ENCODE peak calls at places on chromosomes 4 and X, in four cellular contexts. D is HepG2, N is GM12878, H is K562. V is an unnamed sample.

GRCh38 chr4:88858752-88859151 is 161.1 kb upstream of the NAP1L5 start:
- DNase-seq in D (no peak), N (peak), H (no peak), V (no peak)

GRCh38 chrX:13024911-13025454 is 19.4 kb downstream of the FAM9C start:
- DNase-seq in D (no peak), N (no peak), H (no peak), V (no peak)

GRCh38 chr4:88341227-88342192 is 37.1 kb upstream of the HERC6 start:
- DNase-seq in D (peak), N (no peak), H (no peak), V (no peak)

GRCh38 chr4:155758500-155759371 is at the start of gene GUCY1B1:
- DNase-seq in D (no peak), N (peak), H (peak), V (peak)

GRCh38 chrX:93985621-93986020 is 311.6 kb downstream of the FAM133A start:
- DNase-seq in D (no peak), N (no peak), H (no peak), V (no peak)

GRCh38 chr4:128009428-128009827 is 44.2 kb downstream of the ABHD18 start:
- DNase-seq in D (no peak), N (no peak), H (no peak), V (no peak)

GRCh38 chr4:168769416-168769815 is 240.6 kb downstream of the CBR4 start:
- DNase-seq in D (no peak), N (no peak), H (no peak), V (no peak)

GRCh38 chr4:2469192-2469984 is 482 bp downstream of the RNF4 start:
- DNase-seq in D (no peak), N (no peak), H (peak), V (no peak)

GRCh38 chr4:31089815-31090214 is 369.6 kb downstream of the PCDH7 start:
- DNase-seq in D (no peak), N (no peak), H (no peak), V (no peak)

GRCh38 chr4:24923550-24923949 is 10.7 kb upstream of the CCDC149 start:
- DNase-seq in D (no peak), N (no peak), H (no peak), V (no peak)

GRCh38 chr4:153198739-153199138 is 5.5 kb upstream of the TRIM2 start:
- DNase-seq in D (no peak), N (no peak), H (no peak), V (no peak)

GRCh38 chr4:151564321-151564720 is 155.3 kb downstream of the FHIP1A start:
- DNase-seq in D (no peak), N (no peak), H (no peak), V (no peak)

GRCh38 chr4:154456240-154456639 is 35.4 kb downstream of the DCHS2 start:
- DNase-seq in D (no peak), N (no peak), H (peak), V (no peak)

GRCh38 chr4:6474053-6474568 is 1.7 kb upstream of the PPP2R2C start:
- DNase-seq in D (peak), N (no peak), H (peak), V (no peak)

GRCh38 chrX:154378799-154379568 is at the start of gene EMD:
- DNase-seq in D (peak), N (peak), H (peak), V (peak)

GRCh38 chrX:105876658-105877057 is 54.3 kb downstream of the NRK start:
- DNase-seq in D (peak), N (no peak), H (peak), V (no peak)

GRCh38 chr4:39259571-39260330 is 77.4 kb downstream of the WDR19 start:
- DNase-seq in D (no peak), N (no peak), H (no peak), V (no peak)

GRCh38 chrX:134632386-134632785 is 25.9 kb downstream of the PLAC1 start:
- DNase-seq in D (no peak), N (no peak), H (no peak), V (no peak)

GRCh38 chr4:137226900-137227299 is 305.4 kb downstream of the PCDH18 start:
- DNase-seq in D (no peak), N (no peak), H (no peak), V (no peak)

GRCh38 chrX:64151911-64152310 is 53.6 kb downstream of the AMER1 start:
- DNase-seq in D (no peak), N (no peak), H (no peak), V (no peak)

GRCh38 chrX:114774691-114775090 is 190.8 kb downstream of the HTR2C start:
- DNase-seq in D (no peak), N (no peak), H (no peak), V (no peak)

GRCh38 chr4:687048-687974 is 1.6 kb downstream of the SLC49A3 start:
- DNase-seq in D (peak), N (no peak), H (peak), V (no peak)

GRCh38 chr4:119170195-119170594 is 34.6 kb downstream of the MYOZ2 start:
- DNase-seq in D (no peak), N (no peak), H (no peak), V (no peak)

GRCh38 chr4:156606444-156607197 is 365.0 kb downstream of the PDGFC start:
- DNase-seq in D (no peak), N (no peak), H (no peak), V (no peak)

GRCh38 chr4:122739174-122739573 is 6.7 kb downstream of the BBS12 start:
- DNase-seq in D (no peak), N (no peak), H (no peak), V (no peak)

GRCh38 chrX:3010532-3010931 is 4.2 kb downstream of the ARSH start:
- DNase-seq in D (no peak), N (no peak), H (no peak), V (no peak)

GRCh38 chrX:134692990-134693389 is 34.7 kb upstream of the PLAC1 start:
- DNase-seq in D (no peak), N (no peak), H (no peak), V (no peak)

GRCh38 chr4:143300860-143301259 is 35.8 kb upstream of the GAB1 start:
- DNase-seq in D (no peak), N (no peak), H (no peak), V (no peak)

GRCh38 chr4:115529126-115529525 is 415.7 kb upstream of the NDST4 start:
- DNase-seq in D (no peak), N (no peak), H (no peak), V (no peak)

GRCh38 chr4:24734511-24734910 is 60.9 kb upstream of the SOD3 start:
- DNase-seq in D (no peak), N (no peak), H (no peak), V (no peak)

GRCh38 chr4:187141101-187141500 is 417.4 kb upstream of the FAT1 start:
- DNase-seq in D (no peak), N (no peak), H (no peak), V (no peak)

GRCh38 chr4:172734555-172734954 is 434.1 kb upstream of the GALNT7 start:
- DNase-seq in D (no peak), N (no peak), H (no peak), V (no peak)

GRCh38 chrX:41449615-41450014 is 2.5 kb downstream of the NYX start:
- DNase-seq in D (no peak), N (no peak), H (no peak), V (no peak)

GRCh38 chr4:169133932-169134331 is 123.9 kb upstream of the CBR4 start:
- DNase-seq in D (peak), N (no peak), H (no peak), V (no peak)

GRCh38 chrX:38513087-38513742 is 48.1 kb upstream of the TSPAN7 start:
- DNase-seq in D (peak), N (no peak), H (no peak), V (no peak)

GRCh38 chr4:106676173-106676921 is 307.8 kb upstream of the GIMD1 start:
- DNase-seq in D (no peak), N (no peak), H (no peak), V (no peak)

GRCh38 chrX:44997888-44998287 is 124.9 kb downstream of the KDM6A start:
- DNase-seq in D (no peak), N (peak), H (no peak), V (no peak)

GRCh38 chrX:24412637-24413363 is 52.3 kb upstream of the PDK3 start:
- DNase-seq in D (no peak), N (peak), H (no peak), V (no peak)

GRCh38 chrX:69314436-69315348 is 149.4 kb upstream of the PJA1 start:
- DNase-seq in D (no peak), N (no peak), H (no peak), V (peak)

DNA sequence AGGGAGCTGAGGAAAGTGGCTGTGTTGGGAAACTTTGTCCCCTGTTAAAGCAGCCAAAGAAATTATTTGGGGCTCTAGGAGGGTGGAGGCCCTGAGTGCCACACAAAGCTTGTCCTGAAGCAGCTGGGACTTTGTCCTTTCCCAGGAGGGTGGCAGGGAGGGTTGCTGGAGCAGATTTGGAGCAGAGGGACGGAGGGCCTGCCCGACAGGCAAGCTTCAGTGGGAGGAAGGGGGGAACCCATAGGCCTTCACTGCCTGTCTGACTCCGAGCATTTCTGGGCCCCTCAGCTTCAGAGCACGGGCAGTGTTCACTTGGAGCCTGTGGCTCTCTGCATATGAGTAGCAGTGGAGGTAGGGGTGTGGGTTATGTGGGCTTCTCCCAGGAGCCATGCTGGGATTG is 7.2 kb upstream of the CNGA2 start:
- DNase-seq in D (no peak), N (no peak), H (no peak), V (no peak)
- TF ChIP-seq BRCA1 in D (no peak), N (no peak), H (no peak), V (no peak)

GRCh38 chr4:105112274-105112673 is 34.4 kb upstream of the TET2 start:
- DNase-seq in D (no peak), N (no peak), H (no peak), V (no peak)

GRCh38 chr4:105102026-105102425 is 44.6 kb upstream of the TET2 start:
- DNase-seq in D (no peak), N (no peak), H (no peak), V (no peak)

GRCh38 chr4:105107105-105107856 is 39.4 kb upstream of the TET2 start:
- DNase-seq in D (no peak), N (no peak), H (no peak), V (no peak)

DNA sequence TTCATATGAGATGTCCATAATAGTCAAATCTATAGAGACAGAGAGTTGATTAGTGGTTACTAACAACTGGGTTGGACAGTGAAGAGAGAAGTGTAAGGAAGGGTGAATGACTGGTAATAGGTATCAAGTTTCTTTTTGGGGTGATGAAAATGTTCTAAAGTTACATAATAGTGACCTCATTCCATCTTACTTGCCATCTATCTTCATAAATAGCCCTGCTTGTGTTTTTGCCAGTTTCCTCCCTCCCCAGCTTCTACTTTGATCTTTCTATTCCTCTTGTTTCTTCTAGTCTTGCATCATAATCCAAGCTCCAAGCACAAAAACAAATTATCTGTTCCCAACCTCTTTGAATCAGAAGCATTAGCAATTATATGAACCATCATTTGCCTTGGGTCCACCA is 40.3 kb upstream of the TET2 start:
- DNase-seq in D (no peak), N (no peak), H (no peak), V (no peak)
- TF ChIP-seq BRCA1 in D (no peak), N (no peak), H (no peak), V (no peak)

GRCh38 chr4:44580231-44580630 is 71.2 kb downstream of the YIPF7 start:
- DNase-seq in D (no peak), N (no peak), H (no peak), V (no peak)

GRCh38 chr4:44578954-44579353 is 72.5 kb downstream of the YIPF7 start:
- DNase-seq in D (no peak), N (no peak), H (no peak), V (no peak)

DNA sequence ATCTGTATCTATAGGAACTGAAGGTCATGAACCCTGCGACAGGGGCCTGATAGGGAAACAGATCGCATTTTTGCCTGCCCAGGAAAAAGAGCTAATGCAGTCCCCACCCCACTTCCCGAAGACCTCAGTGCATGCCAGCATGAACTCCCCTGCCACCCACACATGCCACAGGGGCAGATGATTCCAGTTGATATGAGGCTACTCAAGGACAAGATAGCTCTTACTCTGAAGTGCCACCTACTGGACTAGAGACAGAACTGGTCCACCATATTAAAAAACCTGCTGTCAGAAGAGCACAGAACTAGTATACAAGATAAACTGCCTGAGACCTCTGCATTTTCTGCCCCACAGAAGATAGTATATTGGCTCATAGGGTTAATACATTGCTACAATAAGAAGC is 68.0 kb downstream of the YIPF7 start:
- DNase-seq in D (no peak), N (no peak), H (peak), V (no peak)
- TF ChIP-seq BRCA1 in D (no peak), N (no peak), H (no peak), V (no peak)

GRCh38 chrX:109952050-109952449 is 50.9 kb upstream of the TMEM164 start:
- DNase-seq in D (no peak), N (no peak), H (no peak), V (no peak)
- TF ChIP-seq BRCA1 in D (no peak), N (no peak), H (no peak), V (no peak)

DNA sequence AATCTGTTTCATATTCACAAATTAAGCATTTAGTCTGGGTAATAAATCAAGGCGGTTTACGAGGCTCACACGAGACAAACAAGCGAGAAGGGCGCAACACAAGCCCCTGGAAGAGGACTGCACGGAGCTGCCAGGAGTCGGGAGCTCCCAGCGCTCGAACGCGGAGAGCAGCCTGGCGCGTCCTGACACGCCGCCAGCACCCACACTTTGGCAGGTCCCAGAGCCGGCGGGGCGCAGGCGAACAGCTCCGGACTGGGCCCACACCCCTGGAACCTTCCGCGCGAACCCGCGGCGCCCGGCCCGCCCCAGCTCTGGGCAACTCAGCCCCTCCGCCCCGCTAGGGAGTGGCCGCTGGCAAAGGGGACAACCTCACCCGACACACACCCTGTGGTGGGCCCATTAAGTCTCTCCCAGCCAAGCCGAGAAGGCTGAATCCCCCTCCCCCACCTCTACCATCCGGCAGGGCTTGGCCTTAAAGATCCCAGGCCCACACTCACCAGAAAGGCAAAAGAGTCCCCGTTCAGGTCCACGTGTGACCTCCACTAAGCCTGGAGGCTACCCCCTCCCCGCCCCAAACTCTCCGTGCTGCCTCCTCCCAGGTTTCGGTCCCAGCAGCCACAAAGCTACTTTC is 47.4 kb upstream of the BCOR start:
- DNase-seq in D (no peak), N (no peak), H (no peak), V (no peak)
- TF ChIP-seq BRCA1 in D (no peak), N (no peak), H (no peak), V (no peak)

GRCh38 chr4:134636332-134637055 is 434.9 kb upstream of the PABPC4L start:
- DNase-seq in D (no peak), N (no peak), H (no peak), V (no peak)
- TF ChIP-seq BRCA1 in D (no peak), N (no peak), H (no peak), V (no peak)

DNA sequence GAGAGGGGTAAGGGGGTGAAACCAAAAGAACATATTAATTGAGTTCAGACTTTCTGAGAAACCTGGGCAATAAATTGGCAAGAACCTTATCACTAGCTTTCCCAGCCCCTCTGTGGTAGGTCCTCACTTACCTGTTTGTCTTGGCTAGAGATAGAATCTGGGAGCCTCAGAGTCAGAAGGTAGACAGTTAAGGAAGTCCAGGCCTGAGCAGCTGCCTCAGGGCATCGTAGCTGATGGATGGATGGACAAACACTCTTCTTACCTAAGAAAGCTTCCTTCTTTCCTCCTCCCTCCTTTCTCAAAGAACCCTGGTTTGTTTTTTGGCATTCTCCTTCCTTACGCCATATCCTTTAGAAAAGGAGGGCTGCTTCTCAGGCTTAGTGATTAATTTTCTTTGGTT is 24.4 kb downstream of the FRAS1 start:
- DNase-seq in D (no peak), N (no peak), H (no peak), V (no peak)
- TF ChIP-seq BRCA1 in D (no peak), N (no peak), H (no peak), V (no peak)

DNA sequence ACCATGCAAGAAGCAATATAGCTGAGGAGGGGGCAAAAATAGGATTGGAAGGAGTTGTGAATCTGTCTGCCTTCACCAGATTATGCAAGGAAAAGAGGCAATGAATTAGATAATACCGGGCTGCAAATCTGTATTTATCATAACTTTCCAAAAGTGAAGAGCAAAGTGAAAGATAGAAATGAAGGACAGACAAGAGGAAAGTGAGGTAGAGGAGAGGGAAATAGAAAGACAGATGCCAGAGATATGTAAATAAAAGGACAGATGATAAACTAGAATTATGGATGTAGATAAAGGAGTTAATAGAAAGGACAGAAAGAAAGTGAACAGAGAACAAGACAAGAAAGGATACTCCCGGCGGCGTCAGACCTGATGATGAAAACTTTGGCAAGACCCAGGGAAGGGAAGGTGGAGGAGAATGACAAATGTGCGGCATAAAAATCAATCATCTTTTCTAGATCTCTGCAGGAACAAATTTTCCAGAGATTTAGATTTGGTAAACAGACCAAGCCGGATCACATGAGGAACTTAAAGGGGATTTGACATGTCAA is 152.6 kb upstream of the FAM241A start:
- DNase-seq in D (no peak), N (no peak), H (no peak), V (no peak)
- TF ChIP-seq BRCA1 in D (no peak), N (no peak), H (no peak), V (no peak)

GRCh38 chrX:119223784-119224183 is 12.3 kb upstream of the PGRMC1 start:
- DNase-seq in D (no peak), N (no peak), H (no peak), V (no peak)

GRCh38 chrX:119222932-119223331 is 13.2 kb upstream of the PGRMC1 start:
- DNase-seq in D (no peak), N (no peak), H (no peak), V (no peak)

DNA sequence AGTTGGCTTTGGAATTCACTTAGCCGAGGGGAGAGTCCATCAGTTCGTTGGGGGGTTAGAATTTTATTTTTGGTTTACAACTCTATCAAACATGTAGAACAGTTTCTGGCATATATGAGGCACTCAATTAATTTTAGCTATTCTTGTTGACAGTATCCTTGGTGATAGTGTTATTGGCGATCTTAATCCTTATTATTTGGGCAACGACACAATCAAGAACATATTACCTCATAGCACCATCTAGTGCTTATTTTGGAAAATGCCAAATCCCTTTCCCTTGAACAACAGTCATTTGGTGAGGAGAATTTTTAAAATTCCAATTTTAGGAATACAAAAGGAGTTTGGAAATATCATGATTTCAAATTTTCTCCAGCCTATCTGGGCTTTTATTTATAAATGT is 17.9 kb upstream of the PGRMC1 start:
- DNase-seq in D (no peak), N (no peak), H (peak), V (no peak)
- TF ChIP-seq BRCA1 in D (no peak), N (no peak), H (no peak), V (no peak)

GRCh38 chr4:33161202-33161601 is 2441.0 kb downstream of the PCDH7 start:
- DNase-seq in D (no peak), N (no peak), H (no peak), V (no peak)

GRCh38 chr4:33162122-33162521 is 2442.0 kb downstream of the PCDH7 start:
- DNase-seq in D (no peak), N (no peak), H (no peak), V (no peak)

GRCh38 chr4:33160126-33160525 is 2440.0 kb downstream of the PCDH7 start:
- DNase-seq in D (no peak), N (no peak), H (peak), V (no peak)
- TF ChIP-seq BRCA1 in D (no peak), N (no peak), H (no peak), V (no peak)